ENCODE peak calls at places on chromosome 1, in six cellular contexts. F is HFF-Myc, Z is GM13976, L is RWPE1, Q is GM12878, U is psoas muscle. P is an unnamed sample.

GRCh38 chr1:75520862-75521261 is 90.1 kb downstream of the SLC44A5 start:
- DNase-seq in U (no peak), Z (no peak), L (no peak), Q (no peak), F (no peak), P (no peak)

GRCh38 chr1:15220024-15220392 is 27.0 kb upstream of the FHAD1 start:
- DNase-seq in Q (no peak), Z (no peak), U (no peak), L (no peak), F (no peak), P (no peak)

GRCh38 chr1:237043846-237044636 is 2.1 kb downstream of the RYR2 start:
- DNase-seq in Q (no peak), F (no peak), Z (no peak), U (no peak), L (no peak), P (no peak)

GRCh38 chr1:172991674-172992400 is 58.9 kb downstream of the TNFSF18 start:
- DNase-seq in U (no peak), F (no peak), Q (no peak), L (no peak), Z (no peak), P (no peak)

GRCh38 chr1:151199860-151200581 is 1.7 kb downstream of the PIP5K1A start:
- DNase-seq in U (no peak), Q (no peak), L (peak; percentile 83), Z (no peak), F (peak; percentile 66), P (no peak)

GRCh38 chr1:38266197-38266520 is 219.6 kb upstream of the POU3F1 start:
- DNase-seq in F (no peak), U (no peak), Z (no peak), Q (no peak), L (no peak), P (no peak)

GRCh38 chr1:153790996-153791855 is 16.0 kb downstream of the SLC27A3 start:
- DNase-seq in Q (peak; percentile 95), Z (peak; percentile 85), U (peak; percentile 59), F (no peak), L (no peak), P (peak; percentile 91)

GRCh38 chr1:78469561-78469960 is 21.2 kb upstream of the PTGFR start:
- DNase-seq in L (no peak), Q (no peak), F (no peak), U (no peak), Z (no peak), P (no peak)

GRCh38 chr1:64537942-64538341 is 68.0 kb downstream of the CACHD1 start:
- DNase-seq in L (no peak), Q (no peak), Z (no peak), F (no peak), U (no peak), P (no peak)

GRCh38 chr1:63772876-63773275 is 941 bp upstream of the ROR1 start:
- DNase-seq in F (no peak), Z (no peak), L (no peak), Q (no peak), U (no peak), P (peak; percentile 10)

GRCh38 chr1:169588112-169588511 is 1.8 kb upstream of the F5 start:
- DNase-seq in Q (no peak), U (no peak), L (no peak), Z (no peak), F (no peak), P (no peak)

GRCh38 chr1:4002061-4002521 is 102.0 kb upstream of the C1orf174 start:
- DNase-seq in F (no peak), Q (no peak), L (no peak), Z (no peak), U (no peak), P (no peak)

GRCh38 chr1:87169250-87169910 is 159.3 kb upstream of the LMO4 start:
- DNase-seq in F (no peak), Z (no peak), U (no peak), L (no peak), Q (no peak), P (no peak)

GRCh38 chr1:87170151-87170550 is 158.5 kb upstream of the LMO4 start:
- DNase-seq in Z (no peak), U (no peak), Q (no peak), L (no peak), F (no peak), P (no peak)

GRCh38 chr1:87167157-87167810 is 161.4 kb upstream of the LMO4 start:
- DNase-seq in F (no peak), Z (no peak), L (no peak), U (no peak), Q (no peak), P (no peak)

GRCh38 chr1:87171199-87171598 is 157.5 kb upstream of the LMO4 start:
- DNase-seq in F (no peak), L (no peak), Z (no peak), Q (no peak), U (no peak), P (no peak)

GRCh38 chr1:87167855-87168630 is 160.6 kb upstream of the LMO4 start:
- DNase-seq in L (no peak), Q (no peak), U (no peak), F (no peak), Z (no peak), P (no peak)
- TF ChIP-seq CTCF in L (no peak), Q (no peak), U (no peak), F (peak; percentile 9), Z (no peak), P (no peak)

GRCh38 chr1:10559386-10559785 is 84.6 kb downstream of the PEX14 start:
- DNase-seq in F (no peak), L (no peak), U (no peak), Q (no peak), Z (no peak), P (no peak)

GRCh38 chr1:10561497-10561896 is 86.7 kb downstream of the PEX14 start:
- DNase-seq in Q (no peak), F (no peak), U (no peak), L (peak; percentile 30), Z (no peak), P (no peak)

GRCh38 chr1:10557714-10558113 is 83.0 kb downstream of the PEX14 start:
- DNase-seq in Z (no peak), Q (no peak), F (no peak), U (no peak), L (no peak), P (no peak)

GRCh38 chr1:10564063-10564462 is 89.3 kb downstream of the PEX14 start:
- DNase-seq in Z (no peak), L (no peak), Q (no peak), U (no peak), F (no peak), P (no peak)

GRCh38 chr1:10561955-10562354 is 87.2 kb downstream of the PEX14 start:
- DNase-seq in Z (no peak), L (no peak), Q (no peak), F (no peak), U (no peak), P (no peak)
- TF ChIP-seq CTCF in Z (no peak), L (no peak), Q (no peak), F (peak; percentile 40), U (no peak), P (peak; percentile 7)

DNA sequence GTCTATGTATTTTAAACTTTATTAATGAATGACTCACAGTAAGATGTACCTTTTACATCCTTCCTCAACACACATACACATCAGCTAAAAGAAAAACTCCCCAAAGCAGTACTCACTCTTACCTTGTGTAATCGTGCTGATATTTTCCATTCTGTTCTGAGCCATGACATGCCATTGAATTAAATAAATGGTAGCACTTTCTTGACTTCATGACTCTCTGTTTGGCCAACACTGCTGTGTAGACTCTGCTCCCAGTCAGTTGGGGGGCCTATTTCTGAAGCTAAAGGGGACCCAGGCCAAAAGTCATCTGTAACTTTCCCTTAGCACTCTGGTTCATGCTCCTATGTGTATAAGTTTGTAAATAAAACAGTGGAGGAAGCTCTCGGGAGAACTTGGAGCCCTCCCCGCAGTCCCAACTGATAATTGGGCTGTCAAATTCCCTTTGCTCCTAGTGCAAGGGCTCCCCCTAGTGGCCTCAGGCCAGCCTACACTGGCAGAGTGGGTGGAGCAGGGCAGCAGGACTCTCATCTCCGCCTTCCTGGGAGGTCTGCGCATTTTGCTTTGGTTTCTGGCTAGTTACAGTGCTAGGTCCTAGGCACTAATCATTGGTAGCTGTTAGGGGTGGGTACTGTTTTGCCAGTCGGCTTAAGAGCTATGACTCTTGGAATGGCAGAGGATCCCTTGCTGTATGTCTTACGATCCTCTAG is 1.7 kb upstream of the FYB2 start:
- DNase-seq in F (peak; percentile 44), Z (peak; percentile 81), L (peak; percentile 78), U (peak; percentile 90), Q (no peak), P (peak; percentile 77)
- TF ChIP-seq CTCF in F (peak; percentile 100), Z (peak; percentile 87), L (peak; percentile 87), U (peak; percentile 95), Q (peak; percentile 95), P (peak; percentile 97)

DNA sequence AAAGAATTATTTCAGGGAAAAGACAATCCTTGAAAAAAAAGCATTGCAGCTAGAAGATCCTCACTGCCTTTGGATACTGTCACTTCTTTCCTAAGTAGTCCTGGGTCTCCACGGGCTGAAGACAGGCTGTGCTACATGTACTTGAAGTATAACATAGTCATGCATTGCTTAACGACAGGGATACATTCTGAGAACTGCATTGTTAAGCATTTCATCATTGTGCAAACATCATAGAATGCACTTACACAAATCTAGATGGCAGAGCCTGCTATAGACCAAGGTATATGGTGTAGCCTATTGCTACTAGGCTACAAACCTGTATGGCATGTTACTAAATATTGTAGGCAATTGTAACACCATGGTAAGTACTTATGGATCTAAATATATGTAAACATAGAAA is 54.0 kb downstream of the KIAA0040 start:
- DNase-seq in Q (no peak), F (no peak), Z (no peak), U (no peak), L (no peak), P (no peak)
- TF ChIP-seq CTCF in Q (no peak), F (no peak), Z (no peak), U (no peak), L (no peak), P (no peak)

GRCh38 chr1:47986741-47987140 is 10.4 kb downstream of the TRABD2B start:
- DNase-seq in F (no peak), U (no peak), Q (no peak), L (no peak), Z (no peak), P (no peak)

GRCh38 chr1:47983677-47984076 is 13.5 kb downstream of the TRABD2B start:
- DNase-seq in Z (no peak), L (no peak), U (no peak), F (no peak), Q (no peak), P (no peak)

GRCh38 chr1:47984175-47984789 is 12.9 kb downstream of the TRABD2B start:
- DNase-seq in F (no peak), Q (no peak), U (peak; percentile 57), Z (no peak), L (no peak), P (no peak)

GRCh38 chr1:47987601-47988000 is 9.6 kb downstream of the TRABD2B start:
- DNase-seq in F (no peak), L (no peak), U (no peak), Q (no peak), Z (no peak), P (no peak)

DNA sequence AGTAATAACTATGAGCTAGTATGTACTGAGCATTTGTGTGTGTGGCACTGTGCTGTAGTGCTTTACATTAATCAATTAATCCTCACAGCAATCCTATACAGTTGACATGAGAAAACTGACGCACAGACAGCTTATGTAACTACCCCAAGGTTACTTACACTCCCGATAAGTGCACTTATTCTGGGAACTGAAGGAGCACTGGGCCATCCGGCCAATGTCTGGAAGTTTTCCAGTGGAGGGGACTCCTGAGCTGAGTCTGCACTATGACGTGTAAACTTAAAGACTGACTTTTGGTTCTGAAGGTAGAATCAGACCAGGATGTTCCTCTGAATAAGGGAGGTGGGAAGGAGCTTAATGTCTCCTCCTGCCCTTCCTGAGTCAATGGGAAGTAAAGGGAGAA is 12.2 kb downstream of the TRABD2B start:
- DNase-seq in L (no peak), Z (no peak), Q (no peak), F (no peak), U (no peak), P (no peak)
- TF ChIP-seq CTCF in L (no peak), Z (no peak), Q (no peak), F (no peak), U (no peak), P (no peak)